ENCODE peak calls at places on chromosomes 12 and 14, in ten cellular contexts. G is HFF-Myc; J is CD8-positive, alpha-beta T cell; N is cardiac muscle cell; Z is A673; T is colonic mucosa; M is thoracic aorta; A is lower leg skin; W is brain microvascular endothelial cell; Q is CD8-positive, alpha-beta memory T cell. O is an unnamed sample.

GRCh38 chr14:62244221-62244620 is 482.0 kb downstream of the SNAPC1 start:
- DNase-seq in G (no peak), J (no peak), N (no peak), Z (no peak), T (no peak), M (no peak), A (no peak), W (no peak), Q (no peak), O (no peak)

GRCh38 chr12:58540480-58541299 is 379.6 kb downstream of the LRIG3 start:
- DNase-seq in G (peak), J (no peak), N (peak), Z (peak), T (peak), M (no peak), A (peak), W (peak), Q (no peak), O (peak)

GRCh38 chr14:42174357-42174756 is 567.7 kb downstream of the LRFN5 start:
- DNase-seq in G (no peak), J (no peak), N (no peak), Z (no peak), T (no peak), M (no peak), A (no peak), W (no peak), Q (no peak), O (no peak)

GRCh38 chr12:118456741-118457140 is 80.4 kb downstream of the SUDS3 start:
- DNase-seq in G (no peak), J (no peak), N (no peak), Z (no peak), T (no peak), M (no peak), A (no peak), W (no peak), Q (no peak), O (no peak)

GRCh38 chr14:64821651-64822050 is 58.1 kb downstream of the SPTB start:
- DNase-seq in G (no peak), J (no peak), N (no peak), Z (no peak), T (no peak), M (no peak), A (no peak), W (no peak), Q (no peak), O (no peak)

GRCh38 chr14:65301862-65302539 is 110.5 kb upstream of the FUT8 start:
- DNase-seq in G (no peak), J (no peak), N (no peak), Z (no peak), T (peak), M (no peak), A (no peak), W (no peak), Q (no peak), O (no peak)

GRCh38 chr12:57216014-57216891 is at the start of gene NXPH4:
- DNase-seq in G (no peak), J (no peak), N (no peak), Z (no peak), T (peak), M (no peak), A (no peak), W (no peak), Q (peak), O (no peak)

GRCh38 chr12:130298322-130298721 is 39.4 kb upstream of the PIWIL1 start:
- DNase-seq in G (no peak), J (no peak), N (no peak), Z (no peak), T (no peak), M (no peak), A (no peak), W (no peak), Q (no peak), O (no peak)

GRCh38 chr14:95305145-95305544 is 14.6 kb downstream of the CLMN start:
- DNase-seq in G (no peak), J (no peak), N (no peak), Z (no peak), T (no peak), M (no peak), A (no peak), W (no peak), Q (no peak), O (no peak)

GRCh38 chr14:69363055-69363454 is 35.0 kb downstream of the ERH start:
- DNase-seq in G (no peak), J (peak), N (peak), Z (no peak), T (no peak), M (no peak), A (no peak), W (peak), Q (no peak), O (peak)

GRCh38 chr12:117967043-117967442 is 1.7 kb downstream of the KSR2 start:
- DNase-seq in G (no peak), J (no peak), N (no peak), Z (no peak), T (no peak), M (no peak), A (no peak), W (no peak), Q (no peak), O (no peak)

GRCh38 chr12:79935624-79936040 is 735 bp upstream of the PPP1R12A start:
- DNase-seq in G (no peak), J (no peak), N (no peak), Z (peak), T (no peak), M (no peak), A (peak), W (no peak), Q (no peak), O (no peak)

GRCh38 chr12:101939306-101939705 is 61.9 kb downstream of the DRAM1 start:
- DNase-seq in G (no peak), J (no peak), N (peak), Z (no peak), T (no peak), M (no peak), A (peak), W (no peak), Q (no peak), O (no peak)

GRCh38 chr14:88551094-88551870 is 3.5 kb downstream of the PTPN21 start:
- DNase-seq in G (peak), J (peak), N (peak), Z (peak), T (peak), M (no peak), A (peak), W (peak), Q (no peak), O (peak)

GRCh38 chr14:56199095-56199975 is 81.1 kb downstream of the PELI2 start:
- DNase-seq in G (peak), J (no peak), N (peak), Z (no peak), T (no peak), M (no peak), A (peak), W (peak), Q (no peak), O (no peak)

GRCh38 chr12:50545783-50546182 is 41.0 kb downstream of the DIP2B start:
- DNase-seq in G (no peak), J (no peak), N (no peak), Z (peak), T (peak), M (no peak), A (no peak), W (peak), Q (no peak), O (no peak)

GRCh38 chr12:121144416-121144914 is 11.8 kb downstream of the P2RX7 start:
- DNase-seq in G (no peak), J (no peak), N (peak), Z (no peak), T (no peak), M (no peak), A (no peak), W (peak), Q (no peak), O (no peak)

GRCh38 chr14:76780360-76780759 is 19.1 kb downstream of the VASH1 start:
- DNase-seq in G (no peak), J (peak), N (no peak), Z (no peak), T (no peak), M (no peak), A (no peak), W (no peak), Q (no peak), O (no peak)

GRCh38 chr12:64004639-64005038 is 160.1 kb downstream of the SRGAP1 start:
- DNase-seq in G (no peak), J (no peak), N (peak), Z (no peak), T (no peak), M (no peak), A (no peak), W (peak), Q (no peak), O (no peak)

GRCh38 chr12:29245246-29245645 is 96.2 kb downstream of the FAR2 start:
- DNase-seq in G (no peak), J (no peak), N (no peak), Z (no peak), T (no peak), M (no peak), A (no peak), W (no peak), Q (no peak), O (no peak)

GRCh38 chr12:108696111-108696995 is 35.0 kb downstream of the CORO1C start:
- DNase-seq in G (peak), J (no peak), N (peak), Z (no peak), T (no peak), M (no peak), A (no peak), W (peak), Q (no peak), O (no peak)

GRCh38 chr12:108573310-108573709 is 10.9 kb downstream of the ISCU start:
- DNase-seq in G (no peak), J (no peak), N (no peak), Z (no peak), T (peak), M (no peak), A (no peak), W (no peak), Q (no peak), O (no peak)

GRCh38 chr14:52043690-52044089 is 25.2 kb downstream of the NID2 start:
- DNase-seq in G (no peak), J (peak), N (peak), Z (no peak), T (peak), M (no peak), A (no peak), W (peak), Q (peak), O (no peak)

GRCh38 chr12:44457465-44457864 is 418.6 kb downstream of the NELL2 start:
- DNase-seq in G (no peak), J (no peak), N (no peak), Z (no peak), T (no peak), M (no peak), A (no peak), W (no peak), Q (no peak), O (no peak)

GRCh38 chr14:69582207-69582606 is 7.5 kb upstream of the CCDC177 start:
- DNase-seq in G (no peak), J (no peak), N (peak), Z (no peak), T (no peak), M (no peak), A (no peak), W (no peak), Q (no peak), O (no peak)

GRCh38 chr12:12439636-12440035 is 82.8 kb downstream of the BORCS5 start:
- DNase-seq in G (no peak), J (no peak), N (peak), Z (no peak), T (no peak), M (no peak), A (no peak), W (peak), Q (peak), O (no peak)

GRCh38 chr12:109010259-109010658 is 10.6 kb downstream of the SVOP start:
- DNase-seq in G (no peak), J (no peak), N (no peak), Z (no peak), T (no peak), M (no peak), A (no peak), W (no peak), Q (no peak), O (no peak)

GRCh38 chr12:16021026-16021425 is 109.9 kb downstream of the DERA start:
- DNase-seq in G (no peak), J (no peak), N (no peak), Z (no peak), T (no peak), M (no peak), A (no peak), W (no peak), Q (no peak), O (no peak)
- H3K4me3 ChIP-seq in G (no peak), J (no peak), N (no peak), Z (no peak), T (no peak), M (no peak), A (no peak), W (no peak), Q (no peak), O (no peak)

DNA sequence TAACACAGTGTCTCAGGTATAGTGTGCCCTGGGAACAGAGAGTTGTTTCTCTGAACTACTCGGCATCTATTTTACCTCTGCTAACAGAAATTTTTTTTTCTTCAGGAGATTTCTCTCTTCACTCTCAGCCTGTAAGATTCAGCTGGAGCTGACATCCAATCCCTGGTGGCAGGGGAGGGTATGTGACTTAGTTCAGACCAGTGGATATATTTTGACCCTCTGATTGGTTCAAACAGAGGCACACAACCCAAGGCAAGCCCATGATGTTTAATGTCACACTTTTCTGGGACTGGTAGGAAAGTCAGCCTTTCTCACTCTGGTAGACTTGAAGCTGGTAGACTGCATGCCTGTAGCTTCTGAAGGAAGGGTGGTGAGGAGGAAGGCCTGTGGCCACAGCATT is 147.9 kb downstream of the HMGA2 start:
- DNase-seq in G (no peak), J (no peak), N (no peak), Z (no peak), T (no peak), M (no peak), A (no peak), W (no peak), Q (no peak), O (no peak)
- H3K4me3 ChIP-seq in G (no peak), J (no peak), N (no peak), Z (no peak), T (no peak), M (no peak), A (no peak), W (no peak), Q (no peak), O (no peak)

DNA sequence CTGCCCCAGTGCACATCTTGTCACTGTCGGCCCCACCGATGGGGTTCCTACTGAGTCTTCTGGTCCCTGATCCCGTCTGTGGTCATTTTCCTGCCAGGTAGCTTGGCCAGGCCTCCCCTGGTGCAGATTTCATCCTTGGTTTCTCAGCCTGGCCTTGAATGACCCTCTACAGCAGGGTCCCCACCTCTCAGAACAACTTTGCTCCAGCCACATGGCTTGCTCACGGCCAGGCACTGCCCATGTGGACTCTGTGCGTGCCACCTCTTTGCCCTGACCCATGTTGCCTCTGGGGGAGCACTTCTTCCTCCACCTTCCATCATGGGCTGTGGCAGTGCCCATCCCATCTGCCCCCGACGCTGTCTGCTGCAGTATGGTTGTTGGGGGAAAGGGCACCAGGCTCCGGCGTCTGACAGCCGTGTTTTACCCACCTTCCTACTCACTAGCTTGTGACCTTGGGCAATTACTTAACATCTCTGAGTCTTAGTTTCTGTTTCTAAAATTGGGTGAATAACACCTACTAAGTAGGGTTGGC is 2.0 kb upstream of the PTPN6 start:
- DNase-seq in G (no peak), J (no peak), N (no peak), Z (no peak), T (no peak), M (no peak), A (no peak), W (no peak), Q (peak), O (no peak)
- H3K4me3 ChIP-seq in G (no peak), J (peak), N (no peak), Z (no peak), T (no peak), M (no peak), A (no peak), W (no peak), Q (peak), O (no peak)

DNA sequence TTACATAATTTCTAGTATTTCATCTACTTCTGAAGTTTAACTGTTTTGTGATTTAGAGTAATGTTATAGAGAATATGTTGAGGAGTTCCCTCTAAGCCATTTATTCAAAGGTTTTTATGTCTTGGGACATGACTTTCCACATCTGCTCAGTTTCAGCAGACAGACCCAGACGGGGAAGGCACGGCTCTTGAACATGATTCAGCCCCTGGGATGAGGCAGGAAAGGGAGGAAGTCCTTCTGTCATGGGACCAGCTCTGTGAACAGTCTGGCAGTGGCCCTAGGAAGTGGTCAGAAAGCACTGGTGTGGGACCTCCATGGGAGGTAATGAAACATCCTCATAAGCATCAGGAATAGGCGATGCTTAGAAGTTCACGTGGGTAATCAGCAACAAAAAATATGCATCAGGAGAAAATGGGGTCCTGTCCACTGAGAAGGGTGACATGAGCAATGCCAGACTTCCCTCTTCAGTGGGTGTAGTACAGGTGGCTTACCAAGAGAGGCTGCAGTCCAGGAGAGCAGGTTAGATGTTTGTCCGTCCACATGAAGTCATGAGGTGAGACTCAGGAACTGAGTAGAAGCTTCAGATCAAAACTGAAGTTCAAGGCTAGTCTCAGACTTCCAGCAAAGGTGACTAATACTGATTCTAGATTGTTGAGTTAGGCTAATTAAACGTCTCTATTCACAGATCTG is 248.5 kb downstream of the IPO8 start:
- DNase-seq in G (no peak), J (no peak), N (peak), Z (no peak), T (no peak), M (no peak), A (no peak), W (peak), Q (no peak), O (no peak)
- H3K4me3 ChIP-seq in G (no peak), J (no peak), N (no peak), Z (no peak), T (no peak), M (no peak), A (no peak), W (no peak), Q (no peak), O (no peak)

DNA sequence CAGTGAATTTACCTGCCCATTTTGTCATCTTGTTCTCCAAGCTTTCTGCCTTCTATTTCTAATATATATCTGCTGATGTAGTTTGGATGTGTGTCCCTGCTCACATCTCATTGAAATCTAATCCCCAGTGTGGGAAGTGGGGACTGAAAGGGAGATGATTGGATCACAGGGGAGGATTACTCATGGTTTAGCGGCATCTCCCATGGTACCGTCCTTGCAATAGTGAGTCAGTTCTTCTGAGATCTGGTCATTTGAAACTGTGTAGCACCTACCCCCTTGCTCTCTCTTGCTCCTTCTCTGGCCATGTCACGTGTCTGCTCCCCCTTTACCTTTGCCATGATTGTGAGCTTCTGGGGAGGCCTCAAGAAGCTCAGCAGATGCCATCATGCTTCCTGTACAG is 26.2 kb upstream of the ALX1 start:
- DNase-seq in G (no peak), J (no peak), N (no peak), Z (peak), T (no peak), M (no peak), A (no peak), W (peak), Q (no peak), O (no peak)
- H3K4me3 ChIP-seq in G (no peak), J (no peak), N (no peak), Z (no peak), T (no peak), M (no peak), A (no peak), W (no peak), Q (no peak), O (no peak)

DNA sequence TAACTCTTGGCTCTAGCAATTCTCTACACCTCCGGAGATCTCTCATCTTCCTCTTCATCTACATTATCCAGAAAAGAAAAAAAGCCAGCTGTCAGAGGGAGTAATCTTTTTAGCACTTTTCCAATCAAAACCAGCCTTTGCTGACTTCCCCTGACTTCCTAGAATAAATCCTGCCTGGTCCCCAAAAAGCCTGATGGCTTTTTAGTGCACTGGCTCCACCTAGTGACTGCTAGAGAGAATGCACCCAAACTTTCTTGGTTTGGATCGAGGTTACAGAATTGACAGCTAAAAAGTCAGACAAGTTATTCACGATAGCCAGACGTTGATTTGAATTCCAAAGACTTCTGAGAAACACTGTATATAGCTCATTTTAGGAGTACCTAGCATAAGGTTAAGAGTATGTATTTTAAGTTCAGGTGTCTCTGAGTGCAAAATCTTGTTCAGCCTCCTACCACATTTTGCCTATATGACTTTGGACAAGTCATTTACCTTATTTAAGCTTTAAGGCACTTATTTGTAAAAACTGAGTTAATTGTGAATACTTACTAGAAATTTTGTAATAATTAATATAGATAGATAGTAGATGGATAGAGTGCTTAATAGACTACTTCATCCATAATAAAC is 185.7 kb upstream of the GRIN2B start:
- DNase-seq in G (peak), J (peak), N (peak), Z (peak), T (peak), M (no peak), A (peak), W (peak), Q (no peak), O (no peak)
- H3K4me3 ChIP-seq in G (no peak), J (no peak), N (no peak), Z (no peak), T (no peak), M (no peak), A (no peak), W (no peak), Q (no peak), O (no peak)